ENCODE peak calls at places on chromosomes 11 and 22, in ten cellular contexts. V is neural progenitor cell, U is lung, Z is ovary, I is sigmoid colon, F is GM23338, G is psoas muscle, P is endodermal cell, M is GM06990, A is fibroblast of lung. Q is an unnamed sample. For H3K36me3, the result is how much of the 10 kb centered on the place peaks cover.

GRCh38 chr11:63906585-63906984 is 10.4 kb downstream of the RCOR2 start:
- DNase-seq in G (no peak), M (no peak), I (no peak), Z (no peak), A (no peak), P (peak), V (peak), U (no peak), F (peak), Q (peak)

GRCh38 chr11:115715371-115715770 is 211.2 kb upstream of the CADM1 start:
- DNase-seq in F (no peak), U (no peak), Z (no peak), M (no peak), V (no peak), G (no peak), P (no peak), I (peak), A (no peak), Q (no peak)

GRCh38 chr11:45266693-45267451 is 19.3 kb downstream of the SYT13 start:
- DNase-seq in M (no peak), Z (no peak), A (no peak), V (peak), F (peak), G (no peak), I (no peak), U (no peak), P (peak), Q (peak)

GRCh38 chr11:63610604-63611394 is 3.4 kb downstream of the PLAAT3 start:
- DNase-seq in P (peak), I (peak), M (no peak), Z (peak), V (peak), A (no peak), G (no peak), F (peak), U (no peak), Q (no peak)

GRCh38 chr11:5679811-5680210 is 5.1 kb downstream of the TRIM5 start:
- DNase-seq in P (no peak), U (no peak), Z (no peak), A (no peak), V (no peak), F (no peak), M (no peak), I (no peak), G (no peak), Q (no peak)

GRCh38 chr11:73614591-73614990 is 16.7 kb upstream of the FAM168A start:
- DNase-seq in V (no peak), G (no peak), P (no peak), F (no peak), I (no peak), M (no peak), A (no peak), Z (no peak), U (no peak), Q (no peak)

GRCh38 chr22:44404341-44405020 is 91.7 kb upstream of the SHISAL1 start:
- DNase-seq in P (peak), U (no peak), Z (no peak), V (no peak), G (peak), F (no peak), M (no peak), A (no peak), I (peak), Q (peak)

GRCh38 chr22:27489265-27489675 is 312.3 kb downstream of the MN1 start:
- DNase-seq in P (no peak), I (no peak), A (peak), U (no peak), G (no peak), V (no peak), M (no peak), F (no peak), Z (no peak), Q (peak)

GRCh38 chr11:70627219-70627618 is 228.9 kb downstream of the CTTN start:
- DNase-seq in Z (no peak), P (no peak), G (no peak), U (no peak), F (no peak), I (no peak), A (no peak), V (no peak), M (no peak), Q (peak)

GRCh38 chr11:8067929-8068575 is 13.0 kb upstream of the TUB start:
- DNase-seq in G (no peak), V (no peak), M (no peak), A (no peak), Z (no peak), I (no peak), P (peak), U (no peak), F (no peak), Q (no peak)

GRCh38 chr22:39654959-39655579 is 84.5 kb downstream of the CACNA1I start:
- DNase-seq in G (peak), Z (no peak), A (no peak), I (no peak), U (no peak), M (no peak), V (no peak), F (peak), P (peak), Q (no peak)

GRCh38 chr11:92388380-92388779 is 163.8 kb downstream of the FAT3 start:
- DNase-seq in G (no peak), F (no peak), U (no peak), A (no peak), V (no peak), I (no peak), P (no peak), M (no peak), Z (no peak), Q (no peak)

GRCh38 chr11:107102692-107103463 is 84.6 kb upstream of the GUCY1A2 start:
- DNase-seq in G (no peak), V (no peak), U (no peak), F (peak), A (no peak), M (no peak), Z (no peak), I (peak), P (no peak), Q (no peak)

GRCh38 chr11:15670520-15671070 is 555.9 kb downstream of the INSC start:
- DNase-seq in F (no peak), P (peak), Z (no peak), A (no peak), G (no peak), V (no peak), U (peak), I (no peak), M (no peak), Q (no peak)

GRCh38 chr22:30636226-30637077 is 871 bp downstream of the SLC35E4 start:
- DNase-seq in Z (peak), F (peak), I (no peak), A (no peak), G (peak), U (no peak), M (no peak), V (peak), P (peak), Q (peak)

GRCh38 chr22:28051787-28052356 is 132.8 kb upstream of the PITPNB start:
- DNase-seq in V (peak), M (no peak), U (peak), P (peak), Z (peak), I (peak), F (peak), G (peak), A (peak), Q (no peak)

GRCh38 chr11:1832181-1832988 is 2.4 kb upstream of the SYT8 start:
- DNase-seq in U (no peak), Z (peak), M (no peak), G (peak), I (no peak), V (peak), F (peak), A (peak), P (peak), Q (peak)

GRCh38 chr22:39216143-39216490 is 28.7 kb downstream of the PDGFB start:
- DNase-seq in Z (no peak), M (no peak), V (no peak), I (peak), P (no peak), G (no peak), U (no peak), A (no peak), F (no peak), Q (no peak)

GRCh38 chr11:67633758-67634365 is 4.1 kb upstream of the NUDT8 start:
- DNase-seq in I (peak), G (no peak), V (no peak), P (peak), U (no peak), Z (no peak), M (no peak), F (no peak), A (no peak), Q (peak)

GRCh38 chr11:44617671-44618461 is 52.4 kb downstream of the CD82 start:
- DNase-seq in M (no peak), G (no peak), U (no peak), V (no peak), P (peak), F (no peak), I (peak), A (no peak), Z (peak), Q (no peak)

GRCh38 chr22:25956801-25957200 is 212.5 kb upstream of the SEZ6L start:
- DNase-seq in M (no peak), A (no peak), G (no peak), V (no peak), I (no peak), Z (no peak), F (no peak), U (no peak), P (no peak), Q (no peak)

GRCh38 chr22:39092111-39092867 is 4.8 kb upstream of the APOBEC3H start:
- DNase-seq in G (peak), U (no peak), Z (no peak), A (no peak), M (no peak), F (no peak), I (no peak), V (no peak), P (no peak), Q (no peak)

GRCh38 chr11:47858169-47858543 is 10.0 kb upstream of the NUP160 start:
- DNase-seq in M (no peak), Z (no peak), U (no peak), I (no peak), A (peak), P (no peak), F (no peak), G (no peak), V (no peak), Q (no peak)

GRCh38 chr11:57210731-57211335 is 26.2 kb downstream of the APLNR start:
- DNase-seq in A (no peak), F (peak), Z (no peak), I (no peak), G (no peak), V (no peak), M (no peak), P (peak), U (no peak), Q (no peak)

GRCh38 chr11:10407749-10408472 is 47.2 kb upstream of the AMPD3 start:
- DNase-seq in V (no peak), A (no peak), Z (no peak), M (no peak), F (no peak), I (no peak), P (no peak), U (no peak), G (peak), Q (no peak)

GRCh38 chr22:36369004-36369921 is 18.5 kb downstream of the MYH9 start:
- DNase-seq in A (no peak), Z (no peak), I (no peak), M (no peak), U (no peak), G (no peak), V (no peak), P (peak), F (no peak), Q (no peak)

GRCh38 chr11:118918128-118918685 is 7.5 kb downstream of the BCL9L start:
- DNase-seq in V (peak), M (no peak), G (peak), F (peak), P (peak), U (peak), I (peak), A (peak), Z (peak), Q (peak)

GRCh38 chr22:17974703-17975372 is 49.5 kb downstream of the MICAL3 start:
- DNase-seq in U (no peak), F (no peak), M (peak), G (no peak), I (no peak), Z (no peak), V (no peak), A (no peak), P (no peak), Q (no peak)

GRCh38 chr22:36334081-36334831 is 53.5 kb downstream of the MYH9 start:
- DNase-seq in Z (no peak), F (peak), M (no peak), V (peak), U (no peak), A (no peak), I (peak), P (peak), G (no peak), Q (no peak)

GRCh38 chr11:75078233-75078632 is 18.4 kb downstream of the OR2AT4 start:
- DNase-seq in F (peak), I (no peak), V (no peak), A (no peak), M (no peak), P (no peak), U (no peak), Z (no peak), G (no peak), Q (no peak)

GRCh38 chr11:33542921-33543320 is 157.7 kb downstream of the C11orf91 start:
- DNase-seq in V (peak), I (no peak), U (peak), P (peak), F (peak), Z (peak), A (peak), G (peak), M (no peak), Q (peak)

GRCh38 chr11:61052182-61052972 is 49.9 kb upstream of the CD5 start:
- DNase-seq in G (no peak), V (no peak), Z (no peak), M (no peak), F (no peak), P (peak), I (no peak), U (no peak), A (no peak), Q (no peak)

GRCh38 chr11:109291553-109291952 is 130.4 kb upstream of the C11orf87 start:
- DNase-seq in I (no peak), G (no peak), Z (no peak), P (no peak), M (no peak), A (no peak), V (no peak), U (no peak), F (no peak), Q (no peak)

GRCh38 chr22:45101828-45102227 is 61.9 kb upstream of the NUP50 start:
- DNase-seq in G (no peak), V (peak), U (peak), P (peak), I (peak), F (peak), Z (peak), A (peak), M (peak), Q (no peak)

GRCh38 chr11:92211576-92212167 is 12.9 kb upstream of the FAT3 start:
- DNase-seq in U (no peak), I (no peak), P (peak), Z (peak), F (peak), M (no peak), V (peak), A (peak), G (no peak), Q (peak)

GRCh38 chr22:50001388-50002231 is 11.0 kb downstream of the IL17REL start:
- DNase-seq in F (no peak), U (no peak), P (peak), V (peak), M (no peak), I (no peak), A (no peak), Z (no peak), G (no peak), Q (no peak)

GRCh38 chr11:78216571-78217287 is 28.0 kb downstream of the USP35 start:
- DNase-seq in M (no peak), U (no peak), A (no peak), I (no peak), Z (no peak), F (no peak), G (no peak), V (no peak), P (peak), Q (no peak)

GRCh38 chr11:88680806-88681205 is 343.3 kb upstream of the CTSC start:
- DNase-seq in U (no peak), Z (no peak), M (no peak), I (no peak), F (no peak), P (no peak), V (no peak), A (no peak), G (no peak), Q (no peak)

GRCh38 chr11:123409886-123410549 is 20.1 kb upstream of the GRAMD1B start:
- DNase-seq in A (no peak), M (no peak), U (no peak), I (no peak), V (no peak), P (no peak), F (no peak), G (no peak), Z (no peak), Q (no peak)

DNA sequence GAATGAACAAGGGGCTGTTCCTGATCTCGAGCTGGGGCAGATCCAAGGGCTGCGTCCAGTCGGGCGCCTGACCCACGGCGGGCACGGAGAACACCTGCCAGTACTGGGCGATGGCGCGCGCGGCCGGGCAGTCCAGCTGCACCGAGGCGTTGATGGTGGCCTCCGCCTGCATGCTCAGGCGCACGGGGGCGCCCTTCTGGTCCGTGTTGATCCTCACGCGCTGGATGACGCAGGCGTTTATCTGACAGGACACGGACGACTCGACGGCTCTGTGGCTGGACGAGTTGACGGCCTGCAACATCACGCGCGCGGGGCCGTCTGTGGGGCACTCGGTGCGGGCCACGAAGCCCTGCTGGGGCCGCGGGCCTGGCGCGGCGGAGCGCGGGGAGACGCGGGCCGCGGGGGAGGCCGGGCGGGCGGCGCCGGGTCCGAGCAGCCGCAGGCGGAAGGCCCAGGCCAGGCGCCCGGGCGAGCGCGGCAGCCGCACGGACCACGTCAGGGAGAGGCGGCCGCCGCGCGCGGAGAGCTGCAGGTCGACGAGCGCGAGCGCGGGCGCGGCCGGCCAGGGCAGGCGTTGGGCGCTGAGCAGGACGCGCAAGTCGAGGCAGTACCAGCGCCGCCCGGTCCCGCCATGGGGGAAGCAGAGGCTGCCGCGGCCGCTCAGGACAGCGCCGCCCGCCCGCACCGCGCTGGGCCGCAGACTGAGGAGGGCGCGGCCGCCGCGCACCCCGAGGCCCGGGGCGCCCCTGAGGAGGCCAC is 515 bp downstream of the PKDREJ start:
- DNase-seq in M (no peak), I (peak), U (peak), P (peak), Z (peak), A (peak), V (peak), F (peak), G (peak), Q (peak)
- H3K4me3 ChIP-seq in M (no peak), I (no peak), U (peak), P (no peak), Z (peak), A (no peak), V (no peak), F (peak), G (peak), Q (no peak)

GRCh38 chr22:37982938-37983859 is 1.2 kb downstream of the SOX10 start:
- DNase-seq in A (no peak), P (peak), F (peak), M (no peak), V (peak), I (no peak), U (no peak), Z (no peak), G (no peak), Q (no peak)
- TF ChIP-seq CTCF in A (no peak), P (peak), F (peak), M (no peak), V (peak), I (no peak), U (no peak), Z (no peak), G (no peak), Q (no peak)

GRCh38 chr11:2964782-2965181 is 27.3 kb downstream of the NAP1L4 start:
- DNase-seq in M (no peak), U (no peak), F (no peak), I (no peak), P (no peak), A (no peak), Z (no peak), V (no peak), G (no peak), Q (no peak)
- H3K36me3 ChIP-seq in M (under half), U (half or more), F (half or more), I (half or more), P (half or more), A (under half), Z (under half), V (under half), G (under half), Q (under half)

DNA sequence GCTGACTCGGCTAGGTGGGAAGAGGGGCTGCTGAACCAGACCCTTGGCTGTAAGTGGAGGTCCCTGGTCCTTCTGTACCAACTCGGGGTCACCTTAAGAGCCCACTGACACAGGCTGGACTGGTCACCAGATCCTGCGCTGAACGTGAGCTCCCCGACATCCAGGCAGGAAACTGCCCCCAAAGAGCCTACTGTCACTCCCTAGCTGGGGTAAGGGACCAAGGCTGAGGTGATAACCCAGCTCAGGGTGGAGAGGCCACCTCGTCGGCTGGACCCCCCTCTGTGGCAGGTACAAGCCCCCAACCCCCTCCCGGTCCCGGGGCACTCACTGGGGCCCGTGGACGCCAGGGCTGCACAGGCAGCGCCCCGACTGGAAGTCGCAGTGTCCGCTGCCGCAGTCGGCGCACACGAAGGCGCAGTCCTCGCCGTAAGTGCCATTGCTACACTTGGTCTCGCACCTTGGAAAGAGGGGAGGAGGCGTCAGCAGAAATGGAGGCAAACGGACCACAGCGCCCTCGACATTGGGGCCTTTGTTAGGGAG is 7.5 kb downstream of the SCARF2 start:
- DNase-seq in A (no peak), U (no peak), Z (no peak), I (peak), M (no peak), P (no peak), F (no peak), V (no peak), G (peak), Q (peak)
- H3K4me3 ChIP-seq in A (no peak), U (no peak), Z (no peak), I (no peak), M (no peak), P (no peak), F (peak), V (peak), G (no peak), Q (no peak)

GRCh38 chr11:64935634-64936081 is at the start of gene GPHA2:
- DNase-seq in U (no peak), A (peak), V (peak), I (no peak), F (peak), Z (peak), G (no peak), M (no peak), P (peak), Q (no peak)
- TF ChIP-seq CTCF in U (no peak), A (peak), V (no peak), I (no peak), F (peak), Z (no peak), G (no peak), M (no peak), P (peak), Q (no peak)

GRCh38 chr11:117390743-117391142 is 63.1 kb downstream of the CEP164 start:
- DNase-seq in V (no peak), M (no peak), P (no peak), G (no peak), I (peak), A (no peak), Z (no peak), U (no peak), F (no peak), Q (no peak)
- H3K36me3 ChIP-seq in V (under half), M (under half), P (half or more), G (under half), I (half or more), A (under half), Z (under half), U (half or more), F (under half), Q (under half)

DNA sequence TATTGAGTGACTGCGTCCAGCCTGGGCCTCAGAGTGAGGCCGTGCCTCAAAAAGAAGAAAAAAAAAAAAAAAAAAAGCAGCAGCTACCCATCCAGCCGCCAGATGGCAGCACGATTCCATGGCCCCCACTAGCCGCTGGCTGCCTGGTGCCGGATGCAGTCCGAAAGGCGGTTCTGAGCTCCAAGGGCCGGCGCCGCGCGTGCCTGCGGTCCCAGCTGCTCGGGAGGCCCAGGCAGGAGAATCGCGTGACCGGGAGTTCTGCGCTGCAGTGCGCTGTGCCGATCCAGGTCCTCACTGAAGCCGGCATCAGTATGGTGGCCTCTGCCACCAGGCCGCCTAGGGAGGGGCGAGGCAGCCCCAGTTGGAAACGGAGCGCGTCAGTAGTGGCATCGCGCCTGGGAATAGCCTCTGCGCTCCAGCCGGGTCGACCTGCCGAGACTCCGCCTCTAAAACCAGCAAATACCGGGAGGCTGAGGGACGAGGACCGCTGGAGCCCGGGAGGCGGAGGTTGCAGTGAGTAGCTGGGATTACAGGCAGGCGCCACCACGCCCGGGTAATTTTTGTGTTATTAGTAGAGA is 19.3 kb downstream of the SCARF2 start:
- DNase-seq in P (peak), U (peak), I (peak), G (peak), V (peak), F (peak), Z (peak), M (peak), A (peak), Q (peak)
- H3K4me3 ChIP-seq in P (peak), U (no peak), I (no peak), G (peak), V (peak), F (peak), Z (peak), M (peak), A (peak), Q (no peak)

Q was measured in mucosa of descending colon.